ENCODE peak calls at places on chromosomes 3 and 15, in eight cellular contexts. G is cardiac fibroblast, M is esophagus squamous epithelium, X is AG04450, A is neural crest cell, E is prostate gland, Q is WERI-Rb-1, O is fibroblast of mammary gland. J is an unnamed sample.
A peak's percentile ranks its signal among the peaks of the same experiment; 100 is the strongest.

GRCh38 chr15:23532019-23532418 is 33.5 kb upstream of the MKRN3 start:
- DNase-seq in A (no peak), Q (peak; percentile 60), O (peak; percentile 1), X (no peak), E (no peak), G (no peak), M (no peak), J (no peak)

GRCh38 chr3:126056681-126057546 is 27.0 kb downstream of the SLC41A3 start:
- DNase-seq in Q (no peak), X (no peak), O (peak; percentile 12), A (no peak), M (no peak), E (no peak), G (peak; percentile 14), J (no peak)

GRCh38 chr3:23430781-23431423 is 227.8 kb downstream of the UBE2E2 start:
- DNase-seq in Q (no peak), O (peak; percentile 35), X (no peak), G (no peak), M (no peak), A (no peak), E (no peak), J (no peak)

GRCh38 chr3:63135362-63135761 is 142.7 kb upstream of the SYNPR start:
- DNase-seq in Q (no peak), E (no peak), O (no peak), X (no peak), A (no peak), M (no peak), G (no peak), J (no peak)

GRCh38 chr3:158845748-158846350 is 44.0 kb downstream of the MFSD1 start:
- DNase-seq in O (peak; percentile 33), M (no peak), X (no peak), A (no peak), Q (peak; percentile 33), E (no peak), G (peak; percentile 28), J (no peak)

GRCh38 chr3:197599089-197599765 is 43.5 kb upstream of the BDH1 start:
- DNase-seq in M (no peak), A (peak; percentile 79), E (peak; percentile 67), Q (peak; percentile 75), G (peak; percentile 85), X (peak; percentile 44), O (peak; percentile 81), J (no peak)

GRCh38 chr15:26516102-26516980 is 256.5 kb downstream of the GABRB3 start:
- DNase-seq in G (no peak), X (no peak), M (no peak), O (no peak), E (no peak), A (no peak), Q (no peak), J (no peak)

GRCh38 chr3:108006077-108006675 is 84.7 kb downstream of the CD47 start:
- DNase-seq in E (peak; percentile 82), G (peak; percentile 64), M (no peak), Q (peak; percentile 25), A (no peak), X (no peak), O (no peak), J (no peak)

GRCh38 chr3:31106204-31106603 is 211.7 kb upstream of the GADL1 start:
- DNase-seq in A (no peak), X (peak; percentile 16), G (peak; percentile 69), E (peak; percentile 29), M (no peak), Q (no peak), O (peak; percentile 96), J (no peak)

GRCh38 chr15:70569718-70570231 is 193.6 kb downstream of the UACA start:
- DNase-seq in X (no peak), Q (no peak), M (no peak), A (no peak), O (no peak), E (no peak), G (peak; percentile 31), J (no peak)

GRCh38 chr3:113231391-113231790 is 20.0 kb downstream of the BOC start:
- DNase-seq in O (peak; percentile 90), Q (no peak), E (no peak), X (no peak), M (no peak), A (no peak), G (no peak), J (no peak)

GRCh38 chr3:188881954-188882641 is 289.7 kb upstream of the TPRG1 start:
- DNase-seq in Q (no peak), E (no peak), G (peak; percentile 81), X (peak; percentile 66), M (no peak), A (no peak), O (peak; percentile 86), J (no peak)

GRCh38 chr3:188053710-188054379 is 100.1 kb upstream of the LPP start:
- DNase-seq in E (no peak), O (no peak), Q (no peak), G (no peak), M (no peak), A (no peak), X (no peak), J (no peak)

GRCh38 chr15:66565141-66565595 is 630 bp downstream of the LCTL start:
- DNase-seq in Q (no peak), O (no peak), M (no peak), X (no peak), G (no peak), E (no peak), A (no peak), J (no peak)

GRCh38 chr15:66567897-66568296 is 2.1 kb upstream of the LCTL start:
- DNase-seq in Q (no peak), E (no peak), M (no peak), A (no peak), O (no peak), G (no peak), X (no peak), J (no peak)

GRCh38 chr15:66569461-66570137 is 3.8 kb upstream of the LCTL start:
- DNase-seq in M (no peak), Q (no peak), G (no peak), O (no peak), A (no peak), X (no peak), E (no peak), J (no peak)

GRCh38 chr15:66565731-66566130 is at the start of gene LCTL:
- DNase-seq in M (no peak), E (no peak), X (peak; percentile 30), Q (no peak), G (peak; percentile 58), A (peak; percentile 53), O (peak; percentile 46), J (no peak)

GRCh38 chr15:66566963-66567531 is 1.2 kb upstream of the LCTL start:
- DNase-seq in O (peak; percentile 70), E (peak; percentile 56), G (peak; percentile 79), X (peak; percentile 42), A (peak; percentile 87), Q (peak; percentile 83), M (no peak), J (no peak)
- TF ChIP-seq CTCF in O (peak; percentile 73), E (peak; percentile 60), G (peak; percentile 70), X (peak; percentile 73), A (peak; percentile 78), Q (peak; percentile 50), M (peak; percentile 64), J (peak; percentile 86)

DNA sequence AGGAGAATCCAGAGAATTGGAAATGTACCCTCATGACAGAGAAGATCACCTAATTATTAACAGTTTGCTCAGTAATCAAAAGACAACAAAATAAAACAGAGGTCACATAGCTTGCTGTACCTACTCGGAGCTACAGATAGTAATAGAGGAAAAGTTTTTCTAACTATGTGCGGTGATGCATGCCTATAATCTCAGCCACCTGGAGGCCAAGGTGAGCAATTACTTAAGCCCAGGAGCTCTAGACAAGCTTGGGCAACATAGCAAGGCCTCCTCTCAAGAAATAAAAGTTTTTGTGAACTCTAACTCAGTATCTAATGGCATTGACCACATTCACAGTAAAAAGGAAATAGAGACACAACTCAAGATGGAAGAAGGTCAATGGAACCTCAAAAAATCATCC is 243.6 kb downstream of the ATP8B4 start:
- DNase-seq in A (no peak), E (no peak), M (no peak), O (no peak), G (no peak), X (no peak), Q (no peak), J (no peak)
- TF ChIP-seq CTCF in A (peak; percentile 39), E (no peak), M (peak; percentile 25), O (peak; percentile 4), G (no peak), X (no peak), Q (peak; percentile 34), J (no peak)

DNA sequence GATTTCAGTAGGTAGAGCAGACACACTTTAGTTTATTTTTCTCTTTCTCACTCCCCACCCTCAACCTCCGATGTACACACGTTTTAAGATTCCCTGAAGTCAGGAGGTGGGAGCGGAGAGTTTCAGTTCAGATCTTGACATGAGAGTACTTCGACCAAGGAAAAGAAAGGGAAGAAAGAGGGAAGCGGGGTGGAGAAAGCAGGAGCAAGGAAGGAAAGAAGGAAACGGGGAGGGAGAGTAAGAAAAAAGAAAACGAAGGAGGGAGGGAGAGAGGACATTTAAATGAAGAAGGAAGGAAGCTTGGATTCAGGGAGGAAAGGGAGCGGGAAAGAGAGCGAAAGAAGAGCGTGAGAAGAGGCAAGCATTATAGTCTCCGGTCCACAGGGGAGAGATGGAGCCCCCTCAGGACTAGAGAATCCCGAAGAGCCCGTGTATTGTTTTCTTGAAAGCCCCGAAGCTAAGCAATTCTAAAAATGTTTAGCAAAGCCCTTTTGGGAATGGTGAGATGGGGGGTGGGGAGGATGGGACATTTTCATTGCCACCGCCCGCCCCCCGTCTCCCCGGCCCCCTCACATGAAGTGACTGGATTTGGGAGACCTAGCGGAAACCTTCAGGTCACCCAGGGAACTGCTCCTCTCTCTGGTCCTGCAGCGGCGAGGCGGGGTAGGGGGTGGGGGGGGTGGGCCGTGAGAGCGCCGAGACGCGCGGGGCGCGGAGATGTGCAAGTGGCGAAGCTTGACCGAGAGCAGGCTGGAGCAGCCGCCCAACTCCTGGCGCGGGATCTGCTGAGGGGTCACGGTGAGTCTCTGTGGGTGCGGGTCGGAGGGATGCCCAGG is 942 bp upstream of the MME start:
- DNase-seq in Q (no peak), X (no peak), M (no peak), A (no peak), G (peak; percentile 70), E (no peak), O (peak; percentile 79), J (no peak)
- TF ChIP-seq CTCF in Q (no peak), X (no peak), M (no peak), A (peak; percentile 35), G (peak; percentile 31), E (no peak), O (peak; percentile 23), J (peak; percentile 43)

GRCh38 chr3:14574183-14574582 is 34.0 kb upstream of the GRIP2 start:
- DNase-seq in M (no peak), A (no peak), G (no peak), Q (no peak), E (no peak), O (no peak), X (no peak), J (no peak)

GRCh38 chr3:14573706-14574105 is 33.6 kb upstream of the GRIP2 start:
- DNase-seq in Q (no peak), G (no peak), X (no peak), E (no peak), O (no peak), A (no peak), M (no peak), J (no peak)

GRCh38 chr3:14581334-14582072 is 41.4 kb upstream of the GRIP2 start:
- DNase-seq in O (no peak), A (no peak), Q (no peak), G (no peak), E (no peak), M (no peak), X (no peak), J (no peak)

GRCh38 chr3:14576163-14576562 is 36.0 kb upstream of the GRIP2 start:
- DNase-seq in E (no peak), M (no peak), Q (no peak), A (no peak), O (no peak), X (no peak), G (no peak), J (no peak)

GRCh38 chr3:14577897-14578296 is 37.8 kb upstream of the GRIP2 start:
- DNase-seq in O (no peak), Q (no peak), M (no peak), A (no peak), G (no peak), X (no peak), E (no peak), J (no peak)
- TF ChIP-seq CTCF in O (no peak), Q (peak; percentile 19), M (no peak), A (no peak), G (no peak), X (no peak), E (no peak), J (no peak)

J was measured in chondrocyte.